ENCODE peak calls at places on chromosomes 4 and X, in eight cellular contexts. Q, M, R, D, O, L, J and Y are unnamed samples.

GRCh38 chrX:129659861-129660260 is 5.1 kb upstream of the APLN start:
- DNase-seq in Q (no peak), D (no peak), L (no peak), R (no peak), O (no peak), J (no peak), M (no peak), Y (no peak)

GRCh38 chr4:136424052-136424451 is 1108.2 kb downstream of the PCDH18 start:
- DNase-seq in J (no peak), D (no peak), O (no peak), M (no peak), R (no peak), Q (no peak), L (no peak), Y (no peak)

GRCh38 chr4:186074189-186074588 is 5.2 kb downstream of the TLR3 start:
- DNase-seq in O (no peak), R (no peak), M (no peak), Q (no peak), D (no peak), J (no peak), L (no peak), Y (no peak)

GRCh38 chrX:106932960-106933537 is 12.8 kb downstream of the CLDN2 start:
- DNase-seq in R (peak; percentile 22), O (peak; percentile 37), M (no peak), Q (no peak), J (peak; percentile 69), L (no peak), D (no peak), Y (no peak)

GRCh38 chr4:10456270-10457254 is 664 bp downstream of the ZNF518B start:
- DNase-seq in R (peak; percentile 26), M (peak; percentile 27), J (peak; percentile 71), L (peak; percentile 76), D (peak; percentile 50), O (peak; percentile 81), Q (peak; percentile 33), Y (no peak)

GRCh38 chrX:132776486-132777210 is 181.8 kb downstream of the HS6ST2 start:
- DNase-seq in L (no peak), O (no peak), Q (no peak), M (no peak), R (no peak), J (no peak), D (no peak), Y (no peak)

GRCh38 chr4:100356172-100356571 is 161.7 kb downstream of the EMCN start:
- DNase-seq in M (peak; percentile 35), J (no peak), L (no peak), O (no peak), D (no peak), Q (no peak), R (no peak), Y (peak; percentile 6)

GRCh38 chrX:84224741-84225140 is 36.7 kb upstream of the RPS6KA6 start:
- DNase-seq in R (no peak), J (no peak), Q (no peak), O (no peak), D (no peak), M (no peak), L (no peak), Y (no peak)

GRCh38 chr4:189202182-189202868 is 738.3 kb upstream of the FRG1 start:
- DNase-seq in Q (peak; percentile 41), D (peak; percentile 80), L (peak; percentile 75), M (peak; percentile 48), O (peak; percentile 83), R (peak; percentile 25), J (peak; percentile 79), Y (no peak)

GRCh38 chr4:52873861-52874343 is 11.8 kb downstream of the RASL11B start:
- DNase-seq in Q (no peak), R (no peak), O (no peak), L (peak; percentile 66), J (peak; percentile 60), D (no peak), M (no peak), Y (no peak)

GRCh38 chr4:101039367-101039766 is 308.0 kb downstream of the PPP3CA start:
- DNase-seq in Q (no peak), J (no peak), O (no peak), D (no peak), R (no peak), L (no peak), M (no peak), Y (no peak)

GRCh38 chrX:136246201-136246600 is 5.0 kb downstream of the MAP7D3 start:
- DNase-seq in M (no peak), L (no peak), R (no peak), Q (no peak), J (no peak), O (no peak), D (no peak), Y (no peak)

GRCh38 chrX:24494544-24495113 is 29.5 kb downstream of the PDK3 start:
- DNase-seq in M (peak; percentile 93), O (peak; percentile 79), Q (peak; percentile 74), D (no peak), L (no peak), J (peak; percentile 76), R (no peak), Y (peak; percentile 90)

GRCh38 chr4:165612936-165613335 is 234.1 kb downstream of the CPE start:
- DNase-seq in O (no peak), M (no peak), R (no peak), L (no peak), Q (no peak), J (peak; percentile 13), D (peak; percentile 39), Y (no peak)